ENCODE peak calls at places on chromosomes 12 and 14, in ten cellular contexts. I is mesothelial cell of epicardium; B is putamen; H is Kasumi-1; P is Caki2; C is stomach; E is stimulated activated CD4-positive, alpha-beta T cell treated with anti-CD3 and anti-CD28 coated beads, Interleukin-2, amount 100 ng/mL, for 24 hours; D is HS-27A; F is NCI-H1092 treated with DMSO at 0.1 percent for 48 hours; J is stimulated activated CD8-positive, alpha-beta memory T cell treated with anti-CD3 and anti-CD28 coated beads, Interleukin-4, amount 100 ng/mL, for 48 hours. G is an unnamed sample.

GRCh38 chr12:92719674-92720073 is 16.9 kb downstream of the PLEKHG7 start:
- DNase-seq in E (no peak), F (no peak), C (no peak), P (no peak), I (no peak), J (no peak), H (no peak), B (no peak), D (no peak), G (peak; percentile 43)

GRCh38 chr12:49098035-49098451 is 3.4 kb upstream of the DHH start:
- DNase-seq in E (peak; percentile 73), F (no peak), P (peak; percentile 28), I (no peak), B (no peak), C (peak; percentile 61), J (peak; percentile 80), H (peak; percentile 47), D (no peak), G (no peak)

GRCh38 chr12:123905319-123905925 is 67.2 kb downstream of the CCDC92 start:
- DNase-seq in H (peak; percentile 85), D (peak; percentile 42), C (peak; percentile 64), F (no peak), B (peak; percentile 55), E (peak; percentile 77), J (peak; percentile 78), P (peak; percentile 61), I (no peak), G (peak; percentile 43)

GRCh38 chr12:102757154-102757873 is 159.7 kb downstream of the PAH start:
- DNase-seq in I (no peak), J (no peak), F (no peak), C (no peak), B (no peak), D (no peak), E (no peak), P (no peak), H (no peak), G (no peak)

GRCh38 chr12:89453579-89453978 is 71.0 kb downstream of the GALNT4 start:
- DNase-seq in C (no peak), P (no peak), I (no peak), B (no peak), F (no peak), E (no peak), H (no peak), J (no peak), D (no peak), G (no peak)

GRCh38 chr12:117120787-117121186 is 21.6 kb upstream of the TESC start:
- DNase-seq in P (no peak), D (no peak), F (peak; percentile 68), B (no peak), H (no peak), E (no peak), J (no peak), C (no peak), I (no peak), G (no peak)

GRCh38 chr12:27530157-27530922 is 6.3 kb downstream of the PPFIBP1 start:
- DNase-seq in P (peak; percentile 91), B (no peak), F (no peak), D (no peak), C (no peak), E (no peak), J (no peak), I (no peak), H (peak; percentile 23), G (no peak)

GRCh38 chr12:119589087-119589486 is 4.5 kb upstream of the TMEM233 start:
- DNase-seq in D (no peak), F (no peak), C (no peak), E (no peak), J (no peak), P (no peak), I (no peak), B (no peak), H (no peak), G (no peak)

GRCh38 chr12:42565633-42566032 is 23.9 kb downstream of the PRICKLE1 start:
- DNase-seq in P (no peak), F (no peak), I (no peak), D (no peak), C (no peak), B (no peak), E (no peak), H (no peak), J (no peak), G (no peak)

GRCh38 chr14:51533877-51534553 is 117.7 kb upstream of the FRMD6 start:
- DNase-seq in B (no peak), E (no peak), D (no peak), P (no peak), J (no peak), C (no peak), H (no peak), F (no peak), I (no peak), G (no peak)

GRCh38 chr14:71169861-71170260 is 262.6 kb downstream of the PCNX1 start:
- DNase-seq in P (no peak), H (no peak), J (no peak), I (no peak), E (no peak), C (no peak), D (no peak), B (peak; percentile 83), F (no peak), G (no peak)

GRCh38 chr14:64623576-64624165 is 73.9 kb downstream of the PPP1R36 start:
- DNase-seq in F (no peak), E (no peak), H (no peak), C (no peak), D (no peak), J (no peak), P (no peak), I (no peak), B (no peak), G (no peak)

GRCh38 chr14:77186911-77187648 is 5.5 kb downstream of the TMEM63C start:
- DNase-seq in P (peak; percentile 25), B (no peak), H (no peak), D (no peak), F (peak; percentile 84), E (no peak), I (no peak), C (peak; percentile 47), J (no peak), G (peak; percentile 74)

GRCh38 chr12:40263616-40264409 is 39.0 kb downstream of the LRRK2 start:
- DNase-seq in J (no peak), B (no peak), H (peak; percentile 32), F (no peak), D (no peak), P (no peak), I (no peak), C (no peak), E (no peak), G (no peak)

GRCh38 chr12:50618864-50619609 is 114.3 kb downstream of the DIP2B start:
- DNase-seq in C (no peak), P (peak; percentile 87), B (no peak), I (no peak), H (no peak), J (no peak), D (no peak), E (no peak), F (no peak), G (peak; percentile 97)

GRCh38 chr12:102169922-102170698 is 27.5 kb downstream of the PMCH start:
- DNase-seq in P (peak; percentile 8), F (no peak), H (peak; percentile 17), C (no peak), B (no peak), E (peak; percentile 18), D (no peak), I (no peak), J (no peak), G (no peak)

GRCh38 chr14:26595922-26596721 is 1.7 kb downstream of the NOVA1 start:
- DNase-seq in J (no peak), E (no peak), H (no peak), F (peak; percentile 57), P (no peak), C (no peak), I (no peak), D (no peak), B (peak; percentile 55), G (no peak)